ENCODE peak calls at places on chromosome 9, in four cellular contexts. One of them, this sample, is unnamed.

GRCh38 chr9:78932849-78933627 is 636.1 kb downstream of the PSAT1 start:
- DNase-seq in endodermal cell: no peak
- DNase-seq in OCI-LY7: no peak
- DNase-seq in MM.1S: no peak
- DNase-seq in this sample: no peak

GRCh38 chr9:109110326-109111014 is 9.3 kb downstream of the TMEM245 start:
- DNase-seq in endodermal cell: no peak
- DNase-seq in OCI-LY7: no peak
- DNase-seq in MM.1S: no peak
- DNase-seq in this sample: peak; percentile 25

GRCh38 chr9:92048924-92049625 is 66.1 kb downstream of the SPTLC1 start:
- DNase-seq in endodermal cell: no peak
- DNase-seq in OCI-LY7: no peak
- DNase-seq in MM.1S: no peak
- DNase-seq in this sample: no peak

GRCh38 chr9:94993141-94993820 is 266.8 kb downstream of the AOPEP start:
- DNase-seq in endodermal cell: no peak
- DNase-seq in OCI-LY7: no peak
- DNase-seq in MM.1S: no peak
- DNase-seq in this sample: no peak

GRCh38 chr9:123509646-123510045 is 153.6 kb downstream of the CRB2 start:
- DNase-seq in endodermal cell: no peak
- DNase-seq in OCI-LY7: no peak
- DNase-seq in MM.1S: no peak
- DNase-seq in this sample: no peak

GRCh38 chr9:137027369-137028012 is 546 bp downstream of the ABCA2 start:
- DNase-seq in endodermal cell: peak; percentile 73
- DNase-seq in OCI-LY7: no peak
- DNase-seq in MM.1S: no peak
- DNase-seq in this sample: no peak

GRCh38 chr9:26893030-26893676 is 551 bp upstream of the CAAP1 start:
- DNase-seq in endodermal cell: no peak
- DNase-seq in OCI-LY7: no peak
- DNase-seq in MM.1S: no peak
- DNase-seq in this sample: no peak

GRCh38 chr9:112180387-112180881 is 5.3 kb upstream of the SUSD1 start:
- DNase-seq in endodermal cell: no peak
- DNase-seq in OCI-LY7: no peak
- DNase-seq in MM.1S: no peak
- DNase-seq in this sample: no peak

GRCh38 chr9:94813379-94813778 is 86.9 kb downstream of the AOPEP start:
- DNase-seq in endodermal cell: no peak
- DNase-seq in OCI-LY7: no peak
- DNase-seq in MM.1S: no peak
- DNase-seq in this sample: no peak

GRCh38 chr9:86408121-86408520 is 53.9 kb upstream of the TUT7 start:
- DNase-seq in endodermal cell: no peak
- DNase-seq in OCI-LY7: no peak
- DNase-seq in MM.1S: no peak
- DNase-seq in this sample: no peak

GRCh38 chr9:21708846-21709245 is 93.6 kb upstream of the MTAP start:
- DNase-seq in endodermal cell: no peak
- DNase-seq in OCI-LY7: no peak
- DNase-seq in MM.1S: no peak
- DNase-seq in this sample: no peak

GRCh38 chr9:20948703-20949102 is 82.7 kb downstream of the HACD4 start:
- DNase-seq in endodermal cell: no peak
- DNase-seq in OCI-LY7: no peak
- DNase-seq in MM.1S: no peak
- DNase-seq in this sample: no peak

GRCh38 chr9:104091028-104091590 is 3.0 kb upstream of the SMC2 start:
- DNase-seq in endodermal cell: no peak
- DNase-seq in OCI-LY7: no peak
- DNase-seq in MM.1S: no peak
- DNase-seq in this sample: no peak

GRCh38 chr9:104090578-104090977 is 3.5 kb upstream of the SMC2 start:
- DNase-seq in endodermal cell: no peak
- DNase-seq in OCI-LY7: no peak
- DNase-seq in MM.1S: no peak
- DNase-seq in this sample: no peak

GRCh38 chr9:104092192-104092591 is 1.9 kb upstream of the SMC2 start:
- DNase-seq in endodermal cell: no peak
- DNase-seq in OCI-LY7: no peak
- DNase-seq in MM.1S: no peak
- DNase-seq in this sample: no peak

GRCh38 chr9:104093162-104093561 is 947 bp upstream of the SMC2 start:
- DNase-seq in endodermal cell: no peak
- DNase-seq in OCI-LY7: peak; percentile 22
- DNase-seq in MM.1S: peak; percentile 9
- DNase-seq in this sample: no peak

DNA sequence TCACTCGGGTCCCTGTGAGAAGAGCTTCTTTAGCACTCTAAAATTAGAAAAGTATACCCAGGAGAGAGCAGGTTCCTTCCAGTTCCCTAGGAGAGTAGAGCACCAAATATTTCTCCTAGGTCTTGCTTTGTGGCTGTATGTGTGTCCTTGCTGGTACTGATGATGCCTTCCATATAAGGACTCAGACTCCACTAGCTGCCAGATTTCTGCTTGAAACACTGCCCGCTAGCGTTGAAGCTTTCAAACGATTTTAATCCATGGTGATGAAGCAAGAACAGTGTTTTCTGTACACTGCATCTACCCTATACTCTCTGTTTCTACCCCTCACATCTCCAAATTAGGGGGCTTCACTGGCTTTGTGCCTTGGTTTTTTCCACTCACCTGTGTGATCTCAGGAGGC is 2.4 kb upstream of the SMC2 start:
- DNase-seq in endodermal cell: no peak
- DNase-seq in OCI-LY7: peak; percentile 42
- DNase-seq in MM.1S: no peak
- DNase-seq in this sample: peak; percentile 20
- H3K4me3 ChIP-seq in endodermal cell: no peak overlapping the region
- H3K4me3 ChIP-seq in OCI-LY7: no peak overlapping the region
- H3K4me3 ChIP-seq in MM.1S: no peak overlapping the region
- H3K4me3 ChIP-seq in this sample: no peak overlapping the region

GRCh38 chr9:36598281-36598680 is 25.6 kb downstream of the MELK start:
- DNase-seq in endodermal cell: no peak
- DNase-seq in OCI-LY7: no peak
- DNase-seq in MM.1S: no peak
- DNase-seq in this sample: no peak
- H3K36me3 ChIP-seq in endodermal cell: peaks cover 84% of the 10 kb centered on the region
- H3K36me3 ChIP-seq in OCI-LY7: peaks cover 98% of the 10 kb centered on the region
- H3K36me3 ChIP-seq in MM.1S: peaks cover 8% of the 10 kb centered on the region
- H3K36me3 ChIP-seq in this sample: peaks cover 9% of the 10 kb centered on the region

GRCh38 chr9:33742519-33742918 is 52.8 kb upstream of the PRSS3 start:
- DNase-seq in endodermal cell: no peak
- DNase-seq in OCI-LY7: peak; percentile 19
- DNase-seq in MM.1S: peak; percentile 14
- DNase-seq in this sample: no peak
- TF ChIP-seq CTCF in endodermal cell: peak; percentile 57
- TF ChIP-seq CTCF in OCI-LY7: peak; percentile 43
- TF ChIP-seq CTCF in MM.1S: peak; percentile 23
- TF ChIP-seq CTCF in this sample: peak; percentile 30

DNA sequence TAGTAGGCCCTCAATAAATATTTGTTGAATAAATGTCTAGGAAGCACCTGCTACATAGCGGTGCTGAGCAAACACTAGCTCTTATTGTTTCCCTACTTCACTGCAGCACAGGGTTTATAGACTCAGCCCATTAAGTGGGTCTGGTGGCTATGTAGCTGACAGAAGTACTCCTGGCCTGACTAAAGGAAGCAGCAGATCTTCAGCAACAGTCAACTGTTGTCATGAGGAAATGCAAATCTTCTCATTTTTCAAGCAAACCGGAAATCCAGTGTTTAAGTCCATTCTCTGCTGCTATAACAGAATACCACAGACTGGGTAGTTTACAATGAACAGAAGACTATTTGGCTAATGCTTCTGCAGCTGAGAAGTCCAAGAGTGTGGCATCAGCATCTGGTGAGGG is 2.8 kb upstream of the TEX10 start:
- DNase-seq in endodermal cell: no peak
- DNase-seq in OCI-LY7: peak; percentile 45
- DNase-seq in MM.1S: peak; percentile 41
- DNase-seq in this sample: no peak
- H3K4me3 ChIP-seq in endodermal cell: no peak overlapping the region
- H3K4me3 ChIP-seq in OCI-LY7: no peak overlapping the region
- H3K4me3 ChIP-seq in MM.1S: no peak overlapping the region
- H3K4me3 ChIP-seq in this sample: no peak overlapping the region

GRCh38 chr9:114343471-114344187 is 14.0 kb downstream of the ORM2 start:
- DNase-seq in endodermal cell: no peak
- DNase-seq in OCI-LY7: no peak
- DNase-seq in MM.1S: no peak
- DNase-seq in this sample: no peak
- H3K36me3 ChIP-seq in endodermal cell: peaks cover 10% of the 10 kb centered on the region
- H3K36me3 ChIP-seq in OCI-LY7: peaks cover 95% of the 10 kb centered on the region
- H3K36me3 ChIP-seq in MM.1S: peaks cover 28% of the 10 kb centered on the region
- H3K36me3 ChIP-seq in this sample: peaks cover 74% of the 10 kb centered on the region

GRCh38 chr9:96654450-96655197 is 493 bp downstream of the PRXL2C start:
- DNase-seq in endodermal cell: peak; percentile 86
- DNase-seq in OCI-LY7: no peak
- DNase-seq in MM.1S: peak; percentile 6
- DNase-seq in this sample: peak; percentile 72
- TF ChIP-seq CTCF in endodermal cell: peak; percentile 41
- TF ChIP-seq CTCF in OCI-LY7: no peak
- TF ChIP-seq CTCF in MM.1S: no peak
- TF ChIP-seq CTCF in this sample: no peak

GRCh38 chr9:114506082-114506390 is 763 bp upstream of the WHRN start:
- DNase-seq in endodermal cell: no peak
- DNase-seq in OCI-LY7: no peak
- DNase-seq in MM.1S: no peak
- DNase-seq in this sample: no peak
- H3K4me3 ChIP-seq in endodermal cell: peak overlapping the region; percentile 89
- H3K4me3 ChIP-seq in OCI-LY7: peak overlapping the region; percentile 66
- H3K4me3 ChIP-seq in MM.1S: peak overlapping the region; percentile 80
- H3K4me3 ChIP-seq in this sample: peak overlapping the region; percentile 55

GRCh38 chr9:31135567-31135966 is 1248.9 kb upstream of the ACO1 start:
- DNase-seq in endodermal cell: no peak
- DNase-seq in OCI-LY7: no peak
- DNase-seq in MM.1S: no peak
- DNase-seq in this sample: no peak
- H3K36me3 ChIP-seq in endodermal cell: no peaks in the 10 kb centered on the region
- H3K36me3 ChIP-seq in OCI-LY7: no peaks in the 10 kb centered on the region
- H3K36me3 ChIP-seq in MM.1S: no peaks in the 10 kb centered on the region
- H3K36me3 ChIP-seq in this sample: no peaks in the 10 kb centered on the region

This sample was measured in GM06990.